ENCODE peak calls at places on chromosome 9, in eight cellular contexts. E is endodermal cell, H is HepG2, W is cardiac muscle cell, D is mucosa of descending colon, L is nephron progenitor cell, U is natural killer cell, K is mesothelial cell of epicardium. T is an unnamed sample.

GRCh38 chr9:68733021-68733405 is 28.0 kb downstream of the PIP5K1B start:
- DNase-seq in H (no peak), U (no peak), K (no peak), D (no peak), W (no peak), E (no peak), L (no peak), T (no peak)

GRCh38 chr9:21904371-21904770 is 89.8 kb downstream of the CDKN2A start:
- DNase-seq in U (no peak), E (no peak), L (no peak), W (no peak), H (no peak), D (no peak), K (no peak), T (no peak)

GRCh38 chr9:114143214-114143613 is 12.1 kb upstream of the COL27A1 start:
- DNase-seq in W (no peak), K (no peak), D (no peak), U (no peak), L (no peak), H (no peak), E (no peak), T (no peak)

GRCh38 chr9:112493738-112494137 is 7.1 kb downstream of the KIAA1958 start:
- DNase-seq in W (no peak), U (no peak), H (no peak), K (no peak), D (no peak), L (no peak), E (no peak), T (no peak)

GRCh38 chr9:131994364-131995110 is 85.1 kb downstream of the MED27 start:
- DNase-seq in K (no peak), L (no peak), U (no peak), H (no peak), D (no peak), W (no peak), E (no peak), T (no peak)

GRCh38 chr9:89606567-89607311 is 1.9 kb downstream of the GADD45G start:
- DNase-seq in D (peak; percentile 69), W (peak; percentile 74), H (no peak), K (no peak), E (peak; percentile 85), L (peak; percentile 36), U (no peak), T (peak; percentile 53)

GRCh38 chr9:84136119-84136868 is 155.7 kb downstream of the RMI1 start:
- DNase-seq in K (no peak), U (no peak), L (no peak), H (no peak), W (no peak), D (peak; percentile 34), E (no peak), T (no peak)

GRCh38 chr9:113772121-113772885 is 103.8 kb upstream of the ZNF618 start:
- DNase-seq in E (no peak), W (no peak), H (no peak), K (no peak), U (no peak), L (no peak), D (no peak), T (no peak)

GRCh38 chr9:98356953-98357352 is 101.5 kb upstream of the TBC1D2 start:
- DNase-seq in L (no peak), H (no peak), W (no peak), E (no peak), U (no peak), K (no peak), D (no peak), T (no peak)

GRCh38 chr9:136854113-136854841 is 2.1 kb downstream of the MAMDC4 start:
- DNase-seq in W (no peak), L (peak; percentile 4), K (peak; percentile 19), E (peak; percentile 59), U (no peak), D (no peak), H (no peak), T (no peak)

GRCh38 chr9:115250646-115251045 is 132.7 kb upstream of the TNC start:
- DNase-seq in K (no peak), H (no peak), L (no peak), W (no peak), U (no peak), D (no peak), E (peak; percentile 64), T (no peak)

GRCh38 chr9:124673063-124673462 is 98.0 kb downstream of the NR6A1 start:
- DNase-seq in L (no peak), H (no peak), U (no peak), D (no peak), K (no peak), W (no peak), E (no peak), T (no peak)

GRCh38 chr9:119375892-119376291 is 6.7 kb upstream of the BRINP1 start:
- DNase-seq in W (peak; percentile 72), L (peak; percentile 51), H (peak; percentile 29), U (no peak), E (peak; percentile 86), D (no peak), K (no peak), T (peak; percentile 44)

GRCh38 chr9:15357050-15357653 is 50.1 kb upstream of the TTC39B start:
- DNase-seq in E (peak; percentile 88), U (no peak), K (no peak), H (peak; percentile 60), L (no peak), D (no peak), W (no peak), T (peak; percentile 29)
- TF ChIP-seq CTCF in E (peak; percentile 74), U (no peak), K (no peak), H (peak; percentile 68), L (no peak), D (no peak), W (no peak), T (no peak)

GRCh38 chr9:134138292-134138691 is 2.4 kb downstream of the WDR5 start:
- DNase-seq in L (no peak), E (no peak), D (no peak), H (no peak), K (no peak), W (no peak), U (no peak), T (no peak)

GRCh38 chr9:134136117-134136996 is 475 bp downstream of the WDR5 start:
- DNase-seq in W (peak; percentile 62), U (peak; percentile 22), D (no peak), K (no peak), E (peak; percentile 78), L (peak; percentile 50), H (no peak), T (peak; percentile 29)

GRCh38 chr9:134136997-134137302 is 1.1 kb downstream of the WDR5 start:
- DNase-seq in U (no peak), H (no peak), W (peak; percentile 9), K (no peak), L (no peak), E (no peak), D (no peak), T (no peak)

GRCh38 chr9:134134949-134135342 is 936 bp upstream of the WDR5 start:
- DNase-seq in L (no peak), D (no peak), K (no peak), E (no peak), U (no peak), W (no peak), H (no peak), T (no peak)

GRCh38 chr9:134135343-134136116 is at the start of gene WDR5:
- DNase-seq in E (peak; percentile 96), U (peak; percentile 89), H (peak; percentile 73), L (peak; percentile 96), W (peak; percentile 96), D (peak; percentile 95), K (peak; percentile 88), T (peak; percentile 93)
- TF ChIP-seq CTCF in E (peak; percentile 46), U (peak; percentile 24), H (peak; percentile 59), L (no peak), W (peak; percentile 30), D (no peak), K (no peak), T (peak; percentile 25)

GRCh38 chr9:75601280-75601679 is 289.2 kb upstream of the PCSK5 start:
- DNase-seq in D (no peak), U (no peak), E (no peak), K (no peak), L (no peak), W (peak; percentile 31), H (no peak), T (peak; percentile 0)
- TF ChIP-seq CTCF in D (no peak), U (no peak), E (peak; percentile 41), K (no peak), L (no peak), W (no peak), H (no peak), T (no peak)

DNA sequence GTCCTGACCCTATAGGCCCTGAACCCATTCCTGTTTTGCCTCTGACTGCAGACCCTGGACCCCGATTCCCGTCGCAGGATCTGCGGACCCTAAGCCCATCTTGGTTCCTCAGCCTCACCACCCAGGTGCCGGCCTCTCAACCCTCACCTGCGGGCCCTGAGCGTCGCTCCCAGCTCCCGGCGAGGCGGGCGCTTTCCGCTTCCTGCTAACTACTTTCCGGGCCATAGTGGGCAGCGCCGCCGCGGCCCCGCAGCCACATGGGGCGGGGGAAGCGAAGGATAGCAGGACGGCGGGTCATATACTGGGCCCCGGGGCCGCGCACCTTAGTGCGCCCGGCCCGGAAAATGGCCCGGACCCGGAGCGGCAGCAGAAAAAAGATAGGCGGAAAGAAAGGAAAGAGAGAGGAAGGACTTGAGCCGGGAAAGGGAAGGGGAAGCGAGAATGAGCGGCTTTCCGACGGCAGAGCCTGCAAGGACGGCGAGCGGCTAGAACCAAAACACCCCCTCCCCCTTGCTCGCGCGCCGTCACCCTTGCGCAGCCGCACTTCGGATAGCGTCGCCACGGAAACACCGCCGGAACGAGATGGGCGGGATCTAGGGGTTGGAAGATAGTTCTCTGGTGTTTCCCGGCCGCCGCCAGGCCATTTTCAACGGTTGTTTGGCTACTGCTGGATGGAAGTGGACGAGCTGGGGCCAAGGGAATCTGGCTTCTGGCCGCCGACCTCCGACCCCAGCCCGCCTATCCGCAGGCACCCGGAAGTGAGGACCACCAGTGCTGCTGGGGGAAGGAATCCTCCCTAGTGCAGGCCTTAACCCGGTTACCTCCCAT is at the start of gene DCAF12:
- DNase-seq in D (peak; percentile 94), K (peak; percentile 84), U (peak; percentile 89), L (peak; percentile 91), H (peak; percentile 85), W (peak; percentile 94), E (peak; percentile 96), T (peak; percentile 89)
- TF ChIP-seq CTCF in D (no peak), K (no peak), U (no peak), L (no peak), H (peak; percentile 4), W (no peak), E (no peak), T (no peak)